ENCODE peak calls at places on chromosomes 1 and 21, in seven cellular contexts. G, R, M, H, E, Z and Q are unnamed samples.

GRCh38 chr1:42747125-42747524 is 7.1 kb upstream of the CLDN19 start:
- DNase-seq in G (peak), R (peak), M (peak), H (no peak), E (peak), Z (peak), Q (no peak)

GRCh38 chr1:214939180-214939579 is 143.4 kb upstream of the KCNK2 start:
- DNase-seq in G (no peak), R (no peak), M (no peak), H (no peak), E (no peak), Z (no peak), Q (no peak)

GRCh38 chr1:222696741-222697140 is 15.6 kb downstream of the AIDA start:
- DNase-seq in G (no peak), R (no peak), M (no peak), H (no peak), E (no peak), Z (no peak), Q (no peak)

GRCh38 chr1:25501235-25502058 is 42.0 kb upstream of the LDLRAP1 start:
- DNase-seq in G (no peak), R (peak), M (no peak), H (no peak), E (no peak), Z (no peak), Q (no peak)

GRCh38 chr1:107293901-107294600 is 153.2 kb downstream of the NTNG1 start:
- DNase-seq in G (no peak), R (no peak), M (no peak), H (no peak), E (no peak), Z (no peak), Q (no peak)

GRCh38 chr1:203273206-203273868 is 32.0 kb upstream of the BTG2 start:
- DNase-seq in G (peak), R (peak), M (peak), H (peak), E (peak), Z (peak), Q (peak)

GRCh38 chr1:30315185-30315960 is 408.0 kb downstream of the MATN1 start:
- DNase-seq in G (peak), R (no peak), M (no peak), H (no peak), E (peak), Z (no peak), Q (peak)

GRCh38 chr1:110056776-110057175 is 13.7 kb downstream of the ALX3 start:
- DNase-seq in G (no peak), R (peak), M (no peak), H (no peak), E (no peak), Z (no peak), Q (no peak)

GRCh38 chr1:78703806-78704205 is 54.2 kb downstream of the IFI44 start:
- DNase-seq in G (no peak), R (no peak), M (no peak), H (no peak), E (no peak), Z (no peak), Q (no peak)

GRCh38 chr1:224922404-224923164 is 6.9 kb upstream of the DNAH14 start:
- DNase-seq in G (peak), R (no peak), M (peak), H (peak), E (no peak), Z (no peak), Q (no peak)

GRCh38 chr21:45458281-45459170 is 53.6 kb downstream of the COL18A1 start:
- DNase-seq in G (no peak), R (no peak), M (no peak), H (no peak), E (no peak), Z (no peak), Q (no peak)

GRCh38 chr1:171166361-171166760 is 18.7 kb upstream of the FMO2 start:
- DNase-seq in G (no peak), R (no peak), M (no peak), H (no peak), E (no peak), Z (no peak), Q (no peak)

GRCh38 chr21:42289926-42290325 is 25.3 kb downstream of the TFF3 start:
- DNase-seq in G (no peak), R (peak), M (no peak), H (no peak), E (no peak), Z (peak), Q (no peak)

GRCh38 chr1:80876035-80876434 is 924.7 kb upstream of the ADGRL2 start:
- DNase-seq in G (no peak), R (no peak), M (no peak), H (no peak), E (no peak), Z (no peak), Q (no peak)

GRCh38 chr1:58883037-58883887 is 99.4 kb upstream of the JUN start:
- DNase-seq in G (peak), R (peak), M (peak), H (no peak), E (peak), Z (peak), Q (no peak)

GRCh38 chr1:171152533-171152932 is 32.6 kb upstream of the FMO2 start:
- DNase-seq in G (no peak), R (no peak), M (no peak), H (no peak), E (no peak), Z (no peak), Q (no peak)

GRCh38 chr1:39900662-39901485 is 843 bp downstream of the MYCL start:
- DNase-seq in G (peak), R (peak), M (no peak), H (no peak), E (no peak), Z (no peak), Q (no peak)

GRCh38 chr1:155245163-155245524 is 10.1 kb downstream of the ENTREP3 start:
- DNase-seq in G (no peak), R (no peak), M (no peak), H (no peak), E (no peak), Z (no peak), Q (no peak)

GRCh38 chr1:34590211-34590623 is 164.6 kb upstream of the GJB5 start:
- DNase-seq in G (no peak), R (no peak), M (no peak), H (peak), E (no peak), Z (no peak), Q (no peak)

GRCh38 chr1:242774256-242774655 is 249.8 kb upstream of the PLD5 start:
- DNase-seq in G (no peak), R (no peak), M (no peak), H (no peak), E (peak), Z (no peak), Q (no peak)

GRCh38 chr1:45014403-45015028 is 2.5 kb downstream of the UROD start:
- DNase-seq in G (peak), R (peak), M (peak), H (peak), E (no peak), Z (peak), Q (peak)

GRCh38 chr21:31897311-31897710 is 24.5 kb downstream of the HUNK start:
- DNase-seq in G (no peak), R (no peak), M (no peak), H (no peak), E (peak), Z (no peak), Q (no peak)

GRCh38 chr21:31898898-31899630 is 26.2 kb downstream of the HUNK start:
- DNase-seq in G (no peak), R (no peak), M (no peak), H (no peak), E (peak), Z (no peak), Q (no peak)

GRCh38 chr21:31901342-31901741 is 28.5 kb downstream of the HUNK start:
- DNase-seq in G (no peak), R (no peak), M (no peak), H (no peak), E (no peak), Z (no peak), Q (no peak)

GRCh38 chr21:31902438-31902837 is 29.6 kb downstream of the HUNK start:
- DNase-seq in G (no peak), R (no peak), M (no peak), H (no peak), E (no peak), Z (no peak), Q (no peak)

GRCh38 chr21:31900121-31900895 is 27.5 kb downstream of the HUNK start:
- DNase-seq in G (peak), R (peak), M (no peak), H (no peak), E (peak), Z (no peak), Q (no peak)
- TF ChIP-seq EP300 in G (no peak), R (no peak), M (no peak), H (no peak), E (no peak), Z (no peak), Q (no peak)

DNA sequence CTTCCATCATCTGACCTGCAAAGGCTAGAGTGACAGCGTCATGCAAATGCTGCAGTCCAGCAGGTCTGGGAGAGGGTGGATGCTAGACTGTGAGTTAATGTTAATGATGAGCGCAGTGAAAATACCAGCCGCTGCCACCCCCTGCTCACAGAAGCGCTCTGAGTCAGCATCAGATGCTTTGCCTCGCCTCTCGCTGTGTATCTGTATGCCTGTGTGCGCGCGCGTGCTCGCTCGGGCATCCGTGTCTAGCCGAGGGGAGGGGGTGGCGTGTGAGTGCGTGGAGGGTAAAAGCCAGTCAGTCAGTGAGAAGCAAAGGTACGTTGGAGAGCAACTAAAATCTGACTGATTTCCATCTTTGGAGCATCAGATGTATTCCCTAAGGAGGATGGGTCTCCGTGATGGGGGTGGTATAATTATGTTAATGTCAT is 858.7 kb downstream of the USP25 start:
- DNase-seq in G (peak), R (peak), M (peak), H (no peak), E (peak), Z (peak), Q (no peak)
- TF ChIP-seq POLR2A in G (no peak), R (no peak), M (no peak), H (no peak), E (peak), Z (peak), Q (peak)

GRCh38 chr1:165424454-165425283 is 20.3 kb downstream of the RXRG start:
- DNase-seq in G (no peak), R (no peak), M (no peak), H (no peak), E (no peak), Z (no peak), Q (no peak)
- H3K4me3 ChIP-seq in G (peak), R (no peak), M (no peak), H (no peak), E (no peak), Z (peak), Q (peak)

DNA sequence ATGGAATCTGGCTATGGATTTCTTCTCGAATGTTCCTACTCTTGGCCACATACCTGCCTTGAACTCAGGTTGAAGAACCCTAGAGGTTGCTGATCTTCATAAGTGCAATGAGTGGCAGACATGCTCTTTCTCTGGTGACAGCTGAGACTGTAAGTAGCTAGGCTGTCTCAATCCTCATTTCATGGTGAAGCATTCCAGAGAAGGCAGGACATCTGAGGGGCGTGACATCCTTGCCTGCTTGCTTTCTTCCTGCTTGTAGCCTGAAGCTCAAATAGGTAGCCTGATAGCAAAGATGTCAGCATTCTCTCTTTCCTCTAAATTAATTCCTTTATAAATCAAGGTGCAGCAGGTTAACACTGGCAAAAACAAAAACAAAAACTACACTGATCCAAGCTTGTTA is 114.6 kb upstream of the MAGI3 start:
- DNase-seq in G (no peak), R (no peak), M (no peak), H (no peak), E (no peak), Z (no peak), Q (no peak)
- TF ChIP-seq EP300 in G (no peak), R (no peak), M (no peak), H (no peak), E (no peak), Z (no peak), Q (no peak)

GRCh38 chr1:37926061-37926924 is 20.6 kb downstream of the INPP5B start:
- DNase-seq in G (no peak), R (no peak), M (no peak), H (peak), E (no peak), Z (no peak), Q (no peak)
- TF ChIP-seq POLR2A in G (no peak), R (no peak), M (no peak), H (peak), E (no peak), Z (no peak), Q (no peak)

GRCh38 chr1:234613128-234613875 is 3.3 kb upstream of the IRF2BP2 start:
- DNase-seq in G (no peak), R (peak), M (no peak), H (no peak), E (no peak), Z (no peak), Q (peak)

GRCh38 chr1:234612352-234613127 is 2.6 kb upstream of the IRF2BP2 start:
- DNase-seq in G (peak), R (peak), M (peak), H (peak), E (peak), Z (peak), Q (peak)

GRCh38 chr1:234611153-234611798 is 1.3 kb upstream of the IRF2BP2 start:
- DNase-seq in G (no peak), R (no peak), M (peak), H (peak), E (no peak), Z (no peak), Q (no peak)

GRCh38 chr1:234610582-234611152 is 689 bp upstream of the IRF2BP2 start:
- DNase-seq in G (peak), R (peak), M (peak), H (peak), E (peak), Z (peak), Q (peak)

DNA sequence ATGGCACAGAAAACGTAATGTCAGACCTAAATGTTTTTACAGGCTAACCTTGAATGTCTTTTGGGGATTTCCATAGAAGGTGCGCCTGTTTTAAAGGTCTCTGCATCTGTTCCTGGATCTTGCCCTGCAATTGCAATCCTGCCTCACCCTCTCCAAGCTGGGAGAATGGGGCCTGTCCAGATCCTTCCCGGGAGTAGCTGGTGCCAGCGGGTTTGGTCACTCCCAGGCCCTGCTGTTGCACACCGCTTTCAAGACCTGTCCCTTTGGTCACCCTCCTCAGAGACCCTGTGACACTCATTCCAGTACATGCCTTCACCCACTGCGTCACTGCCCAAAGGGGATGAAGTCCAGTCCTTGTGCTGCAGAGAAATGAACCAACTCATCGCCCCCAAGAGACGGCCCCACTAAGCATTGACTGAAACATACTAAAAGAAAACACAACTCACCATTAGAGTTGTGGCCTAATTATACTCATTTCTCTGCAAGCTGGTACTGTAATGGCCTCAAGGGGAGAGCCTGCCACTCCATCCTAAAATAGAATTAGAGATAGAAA is 1.9 kb upstream of the IRF2BP2 start:
- DNase-seq in G (peak), R (peak), M (no peak), H (no peak), E (no peak), Z (peak), Q (no peak)
- H3K4me3 ChIP-seq in G (no peak), R (no peak), M (peak), H (peak), E (peak), Z (no peak), Q (peak)